ENCODE peak calls at places on chromosomes 13 and 19, in five cellular contexts. I, D, E, L and V are unnamed samples.

GRCh38 chr13:45373116-45373606 is 32.2 kb upstream of the TPT1 start:
- DNase-seq in I (no peak), D (no peak), E (no peak), L (no peak), V (no peak)

GRCh38 chr13:75968103-75968838 is 332.1 kb downstream of the LMO7 start:
- DNase-seq in I (no peak), D (no peak), E (no peak), L (peak), V (no peak)

GRCh38 chr13:40206241-40207109 is 460.0 kb downstream of the FOXO1 start:
- DNase-seq in I (no peak), D (no peak), E (no peak), L (peak), V (no peak)

GRCh38 chr13:30353060-30353459 is 45.7 kb upstream of the KATNAL1 start:
- DNase-seq in I (no peak), D (no peak), E (no peak), L (no peak), V (no peak)

GRCh38 chr13:37617162-37617561 is 18.6 kb upstream of the POSTN start:
- DNase-seq in I (no peak), D (no peak), E (no peak), L (peak), V (peak)

GRCh38 chr19:18566953-18567352 is 4.7 kb upstream of the UBA52 start:
- DNase-seq in I (no peak), D (no peak), E (no peak), L (no peak), V (no peak)

GRCh38 chr13:111929036-111929616 is 137.8 kb upstream of the SOX1 start:
- DNase-seq in I (peak), D (no peak), E (peak), L (no peak), V (no peak)

GRCh38 chr13:95643471-95643813 is 1.1 kb downstream of the DZIP1 start:
- DNase-seq in I (no peak), D (no peak), E (peak), L (peak), V (no peak)

GRCh38 chr13:31207630-31208549 is 8.1 kb downstream of the B3GLCT start:
- DNase-seq in I (no peak), D (no peak), E (no peak), L (peak), V (no peak)

GRCh38 chr19:11196406-11197287 is 698 bp downstream of the KANK2 start:
- DNase-seq in I (no peak), D (no peak), E (peak), L (peak), V (no peak)

GRCh38 chr13:39012608-39013007 is 22.0 kb upstream of the STOML3 start:
- DNase-seq in I (no peak), D (no peak), E (peak), L (no peak), V (no peak)

GRCh38 chr19:55209430-55210119 is at the start of gene PTPRH:
- DNase-seq in I (no peak), D (no peak), E (no peak), L (no peak), V (no peak)

GRCh38 chr19:42326969-42327368 is 1.5 kb downstream of the MEGF8 start:
- DNase-seq in I (no peak), D (no peak), E (no peak), L (no peak), V (no peak)

GRCh38 chr19:42323852-42324654 is 1.4 kb upstream of the MEGF8 start:
- DNase-seq in I (no peak), D (no peak), E (peak), L (no peak), V (no peak)

GRCh38 chr19:42325896-42326771 is 699 bp downstream of the MEGF8 start:
- DNase-seq in I (no peak), D (peak), E (peak), L (no peak), V (no peak)

GRCh38 chr19:42324655-42325307 is 654 bp upstream of the MEGF8 start:
- DNase-seq in I (no peak), D (no peak), E (peak), L (no peak), V (no peak)

GRCh38 chr19:42325308-42325895 is at the start of gene MEGF8:
- DNase-seq in I (peak), D (peak), E (peak), L (peak), V (peak)
- TF ChIP-seq CTCF in I (no peak), D (peak), E (no peak), L (peak), V (peak)

GRCh38 chr19:32567486-32567885 is 13.5 kb upstream of the PDCD5 start:
- DNase-seq in I (peak), D (no peak), E (no peak), L (no peak), V (no peak)
- H3K4me3 ChIP-seq in I (no peak), D (no peak), E (no peak), L (no peak), V (no peak)

GRCh38 chr19:29785955-29786589 is 25.7 kb upstream of the CCNE1 start:
- DNase-seq in I (no peak), D (no peak), E (peak), L (no peak), V (no peak)
- TF ChIP-seq CTCF in I (no peak), D (no peak), E (peak), L (no peak), V (peak)

GRCh38 chr19:872266-872951 is 12.9 kb downstream of the CFD start:
- DNase-seq in I (no peak), D (no peak), E (peak), L (peak), V (no peak)
- H3K4me3 ChIP-seq in I (no peak), D (no peak), E (no peak), L (no peak), V (no peak)

DNA sequence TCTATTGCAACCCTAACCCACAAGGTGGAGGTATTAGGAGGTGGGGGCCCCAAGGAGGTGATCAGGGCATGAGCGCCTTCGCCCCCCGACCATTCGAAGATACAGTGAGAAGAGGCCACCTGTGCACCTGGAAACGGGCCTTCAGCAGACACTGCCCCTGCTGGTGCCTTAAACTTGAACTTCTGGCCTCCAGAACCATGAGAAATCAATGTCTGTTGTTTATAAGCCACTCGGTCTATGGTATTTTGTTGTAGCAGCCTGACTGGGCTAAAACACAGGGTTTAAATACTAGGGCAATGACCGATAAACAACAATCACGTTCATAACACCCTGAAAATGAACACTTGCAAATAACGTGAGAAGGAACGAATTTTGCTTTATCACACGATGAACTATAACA is 85.2 kb upstream of the USP29 start:
- DNase-seq in I (peak), D (no peak), E (no peak), L (no peak), V (no peak)
- TF ChIP-seq CTCF in I (no peak), D (no peak), E (no peak), L (no peak), V (no peak)

GRCh38 chr19:51203941-51204720 is 20.7 kb upstream of the CD33 start:
- DNase-seq in I (no peak), D (no peak), E (no peak), L (no peak), V (no peak)
- H3K4me3 ChIP-seq in I (no peak), D (no peak), E (no peak), L (no peak), V (no peak)

DNA sequence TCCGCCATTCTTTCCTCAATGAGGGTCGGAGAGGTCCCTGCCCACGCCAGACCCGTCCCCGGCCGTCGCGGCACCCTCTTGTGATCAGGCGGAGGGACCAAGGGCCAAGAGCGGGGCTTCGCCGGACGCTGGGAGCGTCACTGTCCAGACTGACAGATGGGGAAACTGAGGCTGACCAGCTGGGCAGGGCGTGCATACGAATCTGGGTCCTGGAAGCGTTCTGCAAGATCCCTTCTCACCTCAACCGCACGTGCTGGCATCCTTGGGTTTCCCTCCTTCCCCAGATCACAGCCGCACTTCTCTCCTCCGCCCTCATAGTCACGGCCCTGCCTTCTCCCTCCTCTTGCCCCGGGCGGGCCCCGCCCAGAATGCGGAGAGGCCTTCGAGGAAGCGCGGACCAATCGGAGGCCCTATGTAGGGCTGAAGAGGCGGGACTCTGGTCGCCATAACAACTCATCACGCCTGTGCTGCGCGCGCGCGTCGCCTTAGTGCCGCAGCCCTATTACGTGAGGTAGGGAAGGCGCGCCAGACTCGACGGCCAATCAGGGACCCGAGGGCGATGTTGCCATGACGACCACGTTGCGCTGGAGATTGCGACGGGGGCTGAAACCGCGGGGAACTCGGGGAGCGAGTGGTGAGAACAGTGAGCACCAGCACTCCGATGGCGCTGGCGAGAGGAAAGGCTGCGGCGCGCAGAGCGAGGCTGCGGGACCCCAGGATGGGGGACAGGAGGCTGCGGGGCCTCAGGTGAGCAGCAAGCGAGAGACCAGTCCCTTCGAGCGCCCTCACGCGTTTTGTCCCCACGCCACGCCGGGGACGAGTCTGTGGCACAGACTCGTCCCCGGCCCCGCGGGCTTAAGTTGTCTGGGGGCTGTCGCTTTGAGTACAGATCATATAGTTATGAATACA is 5.7 kb downstream of the RNF225 start:
- DNase-seq in I (peak), D (peak), E (peak), L (peak), V (peak)
- TF ChIP-seq CTCF in I (no peak), D (peak), E (no peak), L (no peak), V (no peak)

GRCh38 chr13:21326155-21327030 is 132.7 kb downstream of the ZDHHC20 start:
- DNase-seq in I (no peak), D (no peak), E (peak), L (peak), V (peak)
- H3K4me3 ChIP-seq in I (peak), D (peak), E (peak), L (peak), V (peak)